ENCODE peak calls at places on chromosomes 6 and 20, in four cellular contexts. One of them, this sample, is unnamed. For H3K9me3, the result is how much of the 10 kb centered on the place peaks cover.

GRCh38 chr20:63782051-63782471 is 42.5 kb downstream of the SLC2A4RG start:
- DNase-seq in kidney: peak
- DNase-seq in tibial nerve: no peak
- DNase-seq in ovary: no peak
- DNase-seq in this sample: no peak

GRCh38 chr6:118725944-118726343 is 74.6 kb upstream of the CEP85L start:
- DNase-seq in kidney: no peak
- DNase-seq in tibial nerve: no peak
- DNase-seq in ovary: no peak
- DNase-seq in this sample: no peak

GRCh38 chr6:162078126-162078525 is 649.4 kb downstream of the PRKN start:
- DNase-seq in ovary: no peak
- DNase-seq in kidney: no peak
- DNase-seq in tibial nerve: no peak
- DNase-seq in this sample: no peak

GRCh38 chr6:131923356-131923755 is 27.8 kb downstream of the CCN2 start:
- DNase-seq in tibial nerve: peak
- DNase-seq in kidney: no peak
- DNase-seq in ovary: peak
- DNase-seq in this sample: no peak

GRCh38 chr6:147648936-147649335 is 140.4 kb downstream of the SAMD5 start:
- DNase-seq in tibial nerve: no peak
- DNase-seq in kidney: no peak
- DNase-seq in ovary: no peak
- DNase-seq in this sample: no peak

GRCh38 chr6:3151705-3152104 is 5.6 kb downstream of the TUBB2A start:
- DNase-seq in ovary: no peak
- DNase-seq in kidney: no peak
- DNase-seq in tibial nerve: no peak
- DNase-seq in this sample: no peak

GRCh38 chr6:136158398-136158797 is 91.7 kb downstream of the MTFR2 start:
- DNase-seq in kidney: peak
- DNase-seq in ovary: peak
- DNase-seq in tibial nerve: peak
- DNase-seq in this sample: no peak

GRCh38 chr6:24125980-24126379 is at the start of gene NRSN1:
- DNase-seq in tibial nerve: no peak
- DNase-seq in ovary: no peak
- DNase-seq in kidney: no peak
- DNase-seq in this sample: no peak

GRCh38 chr6:55778704-55779103 is 96.7 kb downstream of the BMP5 start:
- DNase-seq in tibial nerve: no peak
- DNase-seq in kidney: no peak
- DNase-seq in ovary: no peak
- DNase-seq in this sample: no peak
- H3K9me3 ChIP-seq in tibial nerve: under half
- H3K9me3 ChIP-seq in kidney: under half
- H3K9me3 ChIP-seq in ovary: under half
- H3K9me3 ChIP-seq in this sample: under half

DNA sequence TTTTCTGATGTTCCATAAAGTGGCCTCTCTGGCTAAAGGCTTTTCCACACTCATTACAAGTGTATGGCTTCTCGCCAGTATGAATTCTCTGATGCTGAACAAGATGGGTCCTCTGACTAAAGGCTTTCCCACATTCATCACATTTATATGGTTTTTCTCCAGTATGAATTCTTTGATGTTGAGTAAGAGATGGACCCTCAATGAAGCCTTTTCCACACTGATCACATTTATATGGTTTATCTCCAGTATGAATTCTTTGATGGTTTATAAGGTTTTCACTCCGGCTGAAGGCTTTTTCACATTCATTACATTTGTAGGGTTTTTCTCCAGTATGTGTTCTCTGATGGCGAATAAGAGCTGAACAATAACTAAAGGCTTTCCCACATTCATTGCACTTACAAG is 20.4 kb downstream of the ZNF184 start:
- DNase-seq in tibial nerve: no peak
- DNase-seq in ovary: no peak
- DNase-seq in kidney: no peak
- DNase-seq in this sample: no peak
- H3K9me3 ChIP-seq in tibial nerve: under half
- H3K9me3 ChIP-seq in ovary: under half
- H3K9me3 ChIP-seq in kidney: half or more
- H3K9me3 ChIP-seq in this sample: half or more

DNA sequence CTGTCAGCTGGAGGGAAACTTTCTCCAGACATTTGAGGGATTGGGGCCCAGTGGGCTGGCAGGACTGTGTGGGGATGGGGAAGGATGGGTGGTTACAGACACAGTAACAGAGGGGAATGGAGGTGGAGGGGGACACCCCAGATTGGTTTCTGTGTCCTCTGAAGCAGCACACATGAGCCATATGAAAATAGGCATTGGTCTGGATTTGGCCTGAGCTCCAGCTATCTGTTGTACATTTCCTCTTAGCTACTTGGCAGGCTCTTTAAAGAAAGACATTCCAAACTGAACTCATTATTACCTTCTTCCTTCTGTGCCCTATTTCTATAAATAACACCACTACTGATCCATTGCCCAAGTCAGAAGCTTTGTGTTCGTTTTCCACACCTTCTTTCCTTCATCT is 72.0 kb upstream of the PRL start:
- DNase-seq in tibial nerve: no peak
- DNase-seq in kidney: no peak
- DNase-seq in ovary: no peak
- DNase-seq in this sample: no peak
- H3K9me3 ChIP-seq in tibial nerve: under half
- H3K9me3 ChIP-seq in kidney: under half
- H3K9me3 ChIP-seq in ovary: under half
- H3K9me3 ChIP-seq in this sample: under half

DNA sequence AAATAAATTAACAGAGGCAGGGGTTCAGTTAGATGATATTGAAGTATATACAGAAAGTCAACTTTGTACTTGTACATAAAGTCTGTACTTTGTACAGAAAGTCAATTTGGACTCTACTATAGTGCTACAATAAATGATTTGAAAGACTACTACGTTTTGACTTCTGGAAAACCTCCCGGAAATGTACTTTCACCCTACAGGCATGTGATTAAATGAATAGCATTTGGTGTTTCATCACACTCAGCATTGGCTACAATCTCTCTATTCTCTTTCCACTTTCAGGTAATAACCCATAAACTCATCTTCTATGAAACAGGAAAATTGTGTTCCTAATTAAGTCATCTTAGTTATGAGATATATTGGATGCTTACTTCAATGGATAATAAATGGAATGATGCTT is 25.6 kb upstream of the MC3R start:
- DNase-seq in ovary: no peak
- DNase-seq in tibial nerve: no peak
- DNase-seq in kidney: no peak
- DNase-seq in this sample: no peak
- H3K9me3 ChIP-seq in ovary: under half
- H3K9me3 ChIP-seq in tibial nerve: under half
- H3K9me3 ChIP-seq in kidney: under half
- H3K9me3 ChIP-seq in this sample: under half

DNA sequence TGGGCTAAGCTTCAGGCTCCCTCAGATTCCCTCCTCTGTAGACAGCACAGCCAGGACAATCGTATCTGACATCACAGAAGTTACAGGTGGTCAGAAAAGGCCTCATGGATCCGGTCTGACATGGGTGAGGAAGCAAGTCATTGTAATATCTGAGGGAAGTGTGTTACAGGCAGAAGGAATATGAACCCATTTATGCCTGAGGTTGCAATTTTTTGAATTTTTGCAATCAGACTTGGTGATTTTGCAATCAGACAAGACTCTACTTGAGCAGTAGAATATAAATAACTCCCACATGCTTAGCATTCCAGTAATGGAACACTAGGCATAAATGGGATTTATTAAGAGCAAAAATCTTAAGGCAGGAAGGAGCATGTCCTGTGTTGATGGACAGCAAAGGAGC is 52.1 kb downstream of the CBLN4 start:
- DNase-seq in kidney: no peak
- DNase-seq in ovary: no peak
- DNase-seq in tibial nerve: no peak
- DNase-seq in this sample: no peak
- H3K9me3 ChIP-seq in kidney: under half
- H3K9me3 ChIP-seq in ovary: under half
- H3K9me3 ChIP-seq in tibial nerve: under half
- H3K9me3 ChIP-seq in this sample: under half

This sample was measured in tibial artery.